ENCODE peak calls at places on chromosomes 3 and 15, in eight cellular contexts. One of them, this sample, is unnamed.

GRCh38 chr3:18411541-18411940 is 13.6 kb downstream of the SATB1 start:
- DNase-seq in stimulated activated CD8-positive, alpha-beta memory T cell treated with anti-CD3 and anti-CD28 coated beads, Interleukin-12 subunit alpha, Interleukin-12 subunit beta, amount 100 ng/mL, for 4 hours: no peak
- DNase-seq in activated T-cell treated with anti-CD3 and anti-CD28 coated beads for 1 hour: no peak
- DNase-seq in cardiac muscle cell: no peak
- DNase-seq in GM04503: no peak
- DNase-seq in activated CD4-positive, alpha-beta T cell treated with anti-CD3 and anti-CD28 coated beads, Interleukin-2, amount 50 U/mL, for 24 hours: no peak
- DNase-seq in DMS153: no peak
- DNase-seq in left cardiac atrium: no peak
- DNase-seq in this sample: no peak

GRCh38 chr15:67175643-67176071 is 78.8 kb downstream of the AAGAB start:
- DNase-seq in activated T-cell treated with anti-CD3 and anti-CD28 coated beads for 1 hour: no peak
- DNase-seq in stimulated activated CD8-positive, alpha-beta memory T cell treated with anti-CD3 and anti-CD28 coated beads, Interleukin-12 subunit alpha, Interleukin-12 subunit beta, amount 100 ng/mL, for 4 hours: no peak
- DNase-seq in activated CD4-positive, alpha-beta T cell treated with anti-CD3 and anti-CD28 coated beads, Interleukin-2, amount 50 U/mL, for 24 hours: no peak
- DNase-seq in GM04503: peak
- DNase-seq in DMS153: no peak
- DNase-seq in left cardiac atrium: no peak
- DNase-seq in cardiac muscle cell: no peak
- DNase-seq in this sample: no peak

GRCh38 chr3:4664412-4664811 is 171.3 kb downstream of the ITPR1 start:
- DNase-seq in left cardiac atrium: no peak
- DNase-seq in stimulated activated CD8-positive, alpha-beta memory T cell treated with anti-CD3 and anti-CD28 coated beads, Interleukin-12 subunit alpha, Interleukin-12 subunit beta, amount 100 ng/mL, for 4 hours: no peak
- DNase-seq in DMS153: no peak
- DNase-seq in activated CD4-positive, alpha-beta T cell treated with anti-CD3 and anti-CD28 coated beads, Interleukin-2, amount 50 U/mL, for 24 hours: no peak
- DNase-seq in activated T-cell treated with anti-CD3 and anti-CD28 coated beads for 1 hour: no peak
- DNase-seq in GM04503: no peak
- DNase-seq in cardiac muscle cell: no peak
- DNase-seq in this sample: no peak

GRCh38 chr3:158091526-158091925 is 14.7 kb downstream of the SHOX2 start:
- DNase-seq in activated CD4-positive, alpha-beta T cell treated with anti-CD3 and anti-CD28 coated beads, Interleukin-2, amount 50 U/mL, for 24 hours: no peak
- DNase-seq in left cardiac atrium: no peak
- DNase-seq in stimulated activated CD8-positive, alpha-beta memory T cell treated with anti-CD3 and anti-CD28 coated beads, Interleukin-12 subunit alpha, Interleukin-12 subunit beta, amount 100 ng/mL, for 4 hours: no peak
- DNase-seq in DMS153: no peak
- DNase-seq in cardiac muscle cell: no peak
- DNase-seq in GM04503: peak
- DNase-seq in activated T-cell treated with anti-CD3 and anti-CD28 coated beads for 1 hour: no peak
- DNase-seq in this sample: no peak

GRCh38 chr3:38257583-38257982 is 8.0 kb upstream of the SLC22A13 start:
- DNase-seq in stimulated activated CD8-positive, alpha-beta memory T cell treated with anti-CD3 and anti-CD28 coated beads, Interleukin-12 subunit alpha, Interleukin-12 subunit beta, amount 100 ng/mL, for 4 hours: no peak
- DNase-seq in DMS153: no peak
- DNase-seq in left cardiac atrium: no peak
- DNase-seq in GM04503: no peak
- DNase-seq in activated CD4-positive, alpha-beta T cell treated with anti-CD3 and anti-CD28 coated beads, Interleukin-2, amount 50 U/mL, for 24 hours: no peak
- DNase-seq in cardiac muscle cell: no peak
- DNase-seq in activated T-cell treated with anti-CD3 and anti-CD28 coated beads for 1 hour: no peak
- DNase-seq in this sample: no peak

GRCh38 chr3:195286115-195286872 is 15.3 kb upstream of the XXYLT1 start:
- DNase-seq in DMS153: no peak
- DNase-seq in left cardiac atrium: no peak
- DNase-seq in activated CD4-positive, alpha-beta T cell treated with anti-CD3 and anti-CD28 coated beads, Interleukin-2, amount 50 U/mL, for 24 hours: no peak
- DNase-seq in cardiac muscle cell: no peak
- DNase-seq in stimulated activated CD8-positive, alpha-beta memory T cell treated with anti-CD3 and anti-CD28 coated beads, Interleukin-12 subunit alpha, Interleukin-12 subunit beta, amount 100 ng/mL, for 4 hours: no peak
- DNase-seq in activated T-cell treated with anti-CD3 and anti-CD28 coated beads for 1 hour: no peak
- DNase-seq in GM04503: no peak
- DNase-seq in this sample: no peak

GRCh38 chr3:103786296-103786695 is 1351.5 kb downstream of the ZPLD1 start:
- DNase-seq in activated CD4-positive, alpha-beta T cell treated with anti-CD3 and anti-CD28 coated beads, Interleukin-2, amount 50 U/mL, for 24 hours: no peak
- DNase-seq in stimulated activated CD8-positive, alpha-beta memory T cell treated with anti-CD3 and anti-CD28 coated beads, Interleukin-12 subunit alpha, Interleukin-12 subunit beta, amount 100 ng/mL, for 4 hours: no peak
- DNase-seq in left cardiac atrium: no peak
- DNase-seq in activated T-cell treated with anti-CD3 and anti-CD28 coated beads for 1 hour: no peak
- DNase-seq in cardiac muscle cell: peak
- DNase-seq in DMS153: no peak
- DNase-seq in GM04503: no peak
- DNase-seq in this sample: no peak

GRCh38 chr3:8736436-8736835 is 2.8 kb downstream of the CAV3 start:
- DNase-seq in left cardiac atrium: no peak
- DNase-seq in stimulated activated CD8-positive, alpha-beta memory T cell treated with anti-CD3 and anti-CD28 coated beads, Interleukin-12 subunit alpha, Interleukin-12 subunit beta, amount 100 ng/mL, for 4 hours: no peak
- DNase-seq in GM04503: no peak
- DNase-seq in activated T-cell treated with anti-CD3 and anti-CD28 coated beads for 1 hour: no peak
- DNase-seq in activated CD4-positive, alpha-beta T cell treated with anti-CD3 and anti-CD28 coated beads, Interleukin-2, amount 50 U/mL, for 24 hours: no peak
- DNase-seq in cardiac muscle cell: no peak
- DNase-seq in DMS153: no peak
- DNase-seq in this sample: no peak

GRCh38 chr15:62110000-62110851 is 43.4 kb downstream of the C2CD4A start:
- DNase-seq in cardiac muscle cell: no peak
- DNase-seq in left cardiac atrium: no peak
- DNase-seq in DMS153: no peak
- DNase-seq in GM04503: peak
- DNase-seq in activated CD4-positive, alpha-beta T cell treated with anti-CD3 and anti-CD28 coated beads, Interleukin-2, amount 50 U/mL, for 24 hours: peak
- DNase-seq in activated T-cell treated with anti-CD3 and anti-CD28 coated beads for 1 hour: no peak
- DNase-seq in stimulated activated CD8-positive, alpha-beta memory T cell treated with anti-CD3 and anti-CD28 coated beads, Interleukin-12 subunit alpha, Interleukin-12 subunit beta, amount 100 ng/mL, for 4 hours: no peak
- DNase-seq in this sample: no peak

GRCh38 chr3:89278305-89278704 is 170.9 kb downstream of the EPHA3 start:
- DNase-seq in left cardiac atrium: no peak
- DNase-seq in activated CD4-positive, alpha-beta T cell treated with anti-CD3 and anti-CD28 coated beads, Interleukin-2, amount 50 U/mL, for 24 hours: no peak
- DNase-seq in stimulated activated CD8-positive, alpha-beta memory T cell treated with anti-CD3 and anti-CD28 coated beads, Interleukin-12 subunit alpha, Interleukin-12 subunit beta, amount 100 ng/mL, for 4 hours: no peak
- DNase-seq in cardiac muscle cell: peak
- DNase-seq in DMS153: no peak
- DNase-seq in GM04503: no peak
- DNase-seq in activated T-cell treated with anti-CD3 and anti-CD28 coated beads for 1 hour: no peak
- DNase-seq in this sample: peak

GRCh38 chr3:69309810-69310209 is 76.1 kb downstream of the FRMD4B start:
- DNase-seq in stimulated activated CD8-positive, alpha-beta memory T cell treated with anti-CD3 and anti-CD28 coated beads, Interleukin-12 subunit alpha, Interleukin-12 subunit beta, amount 100 ng/mL, for 4 hours: no peak
- DNase-seq in cardiac muscle cell: peak
- DNase-seq in activated T-cell treated with anti-CD3 and anti-CD28 coated beads for 1 hour: no peak
- DNase-seq in left cardiac atrium: no peak
- DNase-seq in GM04503: no peak
- DNase-seq in DMS153: no peak
- DNase-seq in activated CD4-positive, alpha-beta T cell treated with anti-CD3 and anti-CD28 coated beads, Interleukin-2, amount 50 U/mL, for 24 hours: no peak
- DNase-seq in this sample: no peak

GRCh38 chr15:73983211-73983727 is 8.8 kb downstream of the STOML1 start:
- DNase-seq in left cardiac atrium: peak
- DNase-seq in stimulated activated CD8-positive, alpha-beta memory T cell treated with anti-CD3 and anti-CD28 coated beads, Interleukin-12 subunit alpha, Interleukin-12 subunit beta, amount 100 ng/mL, for 4 hours: no peak
- DNase-seq in activated T-cell treated with anti-CD3 and anti-CD28 coated beads for 1 hour: no peak
- DNase-seq in DMS153: no peak
- DNase-seq in cardiac muscle cell: no peak
- DNase-seq in GM04503: peak
- DNase-seq in activated CD4-positive, alpha-beta T cell treated with anti-CD3 and anti-CD28 coated beads, Interleukin-2, amount 50 U/mL, for 24 hours: no peak
- DNase-seq in this sample: no peak

GRCh38 chr3:167114619-167115018 is 265.5 kb downstream of the ZBBX start:
- DNase-seq in stimulated activated CD8-positive, alpha-beta memory T cell treated with anti-CD3 and anti-CD28 coated beads, Interleukin-12 subunit alpha, Interleukin-12 subunit beta, amount 100 ng/mL, for 4 hours: no peak
- DNase-seq in cardiac muscle cell: no peak
- DNase-seq in DMS153: no peak
- DNase-seq in GM04503: no peak
- DNase-seq in activated T-cell treated with anti-CD3 and anti-CD28 coated beads for 1 hour: no peak
- DNase-seq in left cardiac atrium: peak
- DNase-seq in activated CD4-positive, alpha-beta T cell treated with anti-CD3 and anti-CD28 coated beads, Interleukin-2, amount 50 U/mL, for 24 hours: no peak
- DNase-seq in this sample: no peak

This sample was measured in NT2/D1.